ENCODE peak calls at places on chromosomes 12 and 14, in nine cellular contexts. R, I, G, L, H, Z, A, K and D are unnamed samples.

GRCh38 chr12:95073698-95074520 is 491 bp upstream of the NR2C1 start:
- DNase-seq in R (no peak), I (no peak), G (no peak), L (no peak), H (no peak), Z (no peak), A (no peak), K (no peak), D (no peak)

GRCh38 chr14:93114713-93115068 is 1.0 kb downstream of the ITPK1 start:
- DNase-seq in R (no peak), I (no peak), G (no peak), L (no peak), H (no peak), Z (no peak), A (no peak), K (no peak), D (no peak)

GRCh38 chr12:95674631-95675030 is 115.9 kb downstream of the NTN4 start:
- DNase-seq in R (no peak), I (no peak), G (peak), L (peak), H (no peak), Z (peak), A (peak), K (no peak), D (peak)

GRCh38 chr12:15527201-15527782 is 205.0 kb downstream of the PTPRO start:
- DNase-seq in R (peak), I (no peak), G (peak), L (peak), H (no peak), Z (peak), A (peak), K (no peak), D (peak)

GRCh38 chr14:90704362-90705051 is 111.7 kb downstream of the TTC7B start:
- DNase-seq in R (peak), I (no peak), G (no peak), L (no peak), H (no peak), Z (no peak), A (no peak), K (no peak), D (no peak)

GRCh38 chr14:23172572-23172971 is 10.9 kb downstream of the SLC7A8 start:
- DNase-seq in R (no peak), I (no peak), G (no peak), L (no peak), H (no peak), Z (no peak), A (no peak), K (no peak), D (no peak)

GRCh38 chr12:24921251-24922038 is 27.5 kb downstream of the BCAT1 start:
- DNase-seq in R (peak), I (no peak), G (peak), L (peak), H (no peak), Z (peak), A (no peak), K (no peak), D (no peak)

GRCh38 chr14:41785696-41786095 is 179.0 kb downstream of the LRFN5 start:
- DNase-seq in R (no peak), I (no peak), G (peak), L (no peak), H (no peak), Z (peak), A (peak), K (no peak), D (peak)

GRCh38 chr14:24395609-24396580 is 2.9 kb upstream of the NYNRIN start:
- DNase-seq in R (no peak), I (no peak), G (no peak), L (peak), H (no peak), Z (peak), A (no peak), K (no peak), D (no peak)

GRCh38 chr12:94806617-94807016 is 156.3 kb upstream of the TMCC3 start:
- DNase-seq in R (no peak), I (no peak), G (no peak), L (no peak), H (no peak), Z (no peak), A (no peak), K (no peak), D (no peak)

GRCh38 chr14:89303452-89304435 is 113.3 kb downstream of the FOXN3 start:
- DNase-seq in R (peak), I (no peak), G (peak), L (peak), H (peak), Z (peak), A (no peak), K (no peak), D (no peak)

GRCh38 chr14:75440733-75441474 is 13.1 kb downstream of the JDP2 start:
- DNase-seq in R (peak), I (no peak), G (peak), L (peak), H (peak), Z (peak), A (no peak), K (no peak), D (peak)

GRCh38 chr14:72154645-72155378 is 222.6 kb downstream of the RGS6 start:
- DNase-seq in R (no peak), I (no peak), G (no peak), L (no peak), H (no peak), Z (no peak), A (no peak), K (no peak), D (no peak)

GRCh38 chr14:37246427-37246829 is 48.7 kb downstream of the MIPOL1 start:
- DNase-seq in R (peak), I (no peak), G (peak), L (peak), H (no peak), Z (peak), A (no peak), K (no peak), D (peak)

GRCh38 chr12:132402831-132403416 is 73.5 kb upstream of the GALNT9 start:
- DNase-seq in R (no peak), I (no peak), G (no peak), L (no peak), H (no peak), Z (no peak), A (no peak), K (no peak), D (no peak)

GRCh38 chr12:95207407-95207806 is 9.9 kb downstream of the FGD6 start:
- DNase-seq in R (no peak), I (no peak), G (no peak), L (no peak), H (no peak), Z (no peak), A (no peak), K (no peak), D (no peak)

GRCh38 chr14:72818998-72819397 is 74.9 kb downstream of the DPF3 start:
- DNase-seq in R (no peak), I (no peak), G (no peak), L (no peak), H (no peak), Z (no peak), A (no peak), K (no peak), D (no peak)

GRCh38 chr12:49917788-49918173 is 14.1 kb upstream of the FAIM2 start:
- DNase-seq in R (no peak), I (no peak), G (no peak), L (no peak), H (no peak), Z (no peak), A (no peak), K (no peak), D (no peak)

GRCh38 chr14:76966535-76966934 is 62.0 kb downstream of the IRF2BPL start:
- DNase-seq in R (no peak), I (no peak), G (no peak), L (no peak), H (no peak), Z (no peak), A (no peak), K (no peak), D (no peak)

GRCh38 chr14:91114079-91115065 is 499 bp downstream of the DGLUCY start:
- DNase-seq in R (peak), I (peak), G (peak), L (peak), H (peak), Z (peak), A (peak), K (peak), D (no peak)

GRCh38 chr14:99870617-99871016 is 77.4 kb downstream of the EML1 start:
- DNase-seq in R (no peak), I (no peak), G (no peak), L (no peak), H (no peak), Z (no peak), A (no peak), K (no peak), D (no peak)

GRCh38 chr12:111715242-111715641 is 29.4 kb downstream of the ACAD10 start:
- DNase-seq in R (peak), I (no peak), G (no peak), L (no peak), H (no peak), Z (no peak), A (no peak), K (no peak), D (peak)

GRCh38 chr12:53623526-53623925 is 2.7 kb downstream of the ATF7 start:
- DNase-seq in R (peak), I (no peak), G (peak), L (peak), H (no peak), Z (peak), A (no peak), K (no peak), D (no peak)

GRCh38 chr12:98572010-98572409 is 21.5 kb upstream of the SLC25A3 start:
- DNase-seq in R (no peak), I (no peak), G (no peak), L (peak), H (no peak), Z (no peak), A (no peak), K (no peak), D (no peak)

GRCh38 chr14:101405171-101405883 is 156.0 kb upstream of the DIO3 start:
- DNase-seq in R (peak), I (no peak), G (peak), L (peak), H (peak), Z (peak), A (no peak), K (no peak), D (peak)

GRCh38 chr14:39974036-39974435 is 541.8 kb upstream of the FBXO33 start:
- DNase-seq in R (no peak), I (no peak), G (no peak), L (no peak), H (no peak), Z (no peak), A (no peak), K (no peak), D (no peak)

DNA sequence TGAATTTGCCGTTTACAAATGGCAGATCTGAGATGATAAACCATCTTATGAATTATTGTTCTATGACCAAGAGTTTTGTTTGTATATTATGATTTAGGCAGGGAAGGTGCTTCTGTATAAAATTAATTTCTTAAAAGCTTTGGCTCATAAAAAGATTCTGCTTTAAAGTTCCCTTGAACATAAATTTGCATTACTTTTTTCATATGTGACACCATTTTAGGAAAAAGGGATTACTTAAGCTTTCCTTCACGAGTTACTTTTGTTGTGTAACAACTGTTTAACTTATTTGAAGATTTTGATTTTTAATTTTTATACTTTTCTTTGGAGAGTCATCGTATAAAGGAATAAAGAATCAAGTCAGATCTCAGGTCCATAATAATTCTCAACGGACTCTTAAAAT is 3.3 kb downstream of the ETNK1 start:
- DNase-seq in R (no peak), I (no peak), G (no peak), L (no peak), H (no peak), Z (no peak), A (no peak), K (no peak), D (no peak)
- H3K4me3 ChIP-seq in R (no peak), I (peak), G (no peak), L (peak), H (no peak), Z (peak), A (no peak), K (no peak), D (no peak)

GRCh38 chr12:123983822-123984485 is 10.9 kb downstream of the ZNF664 start:
- DNase-seq in R (peak), I (peak), G (peak), L (peak), H (peak), Z (peak), A (peak), K (peak), D (peak)
- TF ChIP-seq CTCF in R (peak), I (peak), G (peak), L (peak), H (peak), Z (peak), A (peak), K (peak), D (peak)

GRCh38 chr12:78870539-78870938 is 6.0 kb downstream of the SYT1 start:
- DNase-seq in R (no peak), I (no peak), G (no peak), L (no peak), H (no peak), Z (no peak), A (no peak), K (no peak), D (no peak)

GRCh38 chr12:78866518-78866917 is 1.9 kb downstream of the SYT1 start:
- DNase-seq in R (no peak), I (no peak), G (no peak), L (peak), H (no peak), Z (no peak), A (no peak), K (no peak), D (no peak)

DNA sequence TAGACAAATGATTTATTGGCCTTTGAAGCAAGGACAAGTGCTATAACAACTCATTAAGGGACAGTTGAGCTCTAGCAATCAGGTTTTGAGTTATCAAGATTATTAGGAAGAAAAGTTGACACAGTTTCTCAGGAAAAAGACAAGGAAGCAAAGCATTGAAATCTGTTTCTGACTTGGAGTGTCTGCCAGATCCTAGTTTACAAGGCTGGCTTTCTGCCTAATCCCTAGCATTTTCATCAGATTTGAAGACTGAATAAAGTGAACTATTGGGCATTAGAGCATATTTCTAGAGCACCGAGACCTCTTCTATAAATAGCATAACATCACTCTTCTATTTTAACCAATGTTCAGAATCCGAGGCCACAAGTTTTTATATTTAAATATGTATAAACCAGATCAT is 7.0 kb downstream of the SYT1 start:
- DNase-seq in R (peak), I (no peak), G (no peak), L (peak), H (no peak), Z (no peak), A (no peak), K (no peak), D (peak)
- H3K4me3 ChIP-seq in R (no peak), I (no peak), G (no peak), L (no peak), H (no peak), Z (no peak), A (no peak), K (no peak), D (no peak)

DNA sequence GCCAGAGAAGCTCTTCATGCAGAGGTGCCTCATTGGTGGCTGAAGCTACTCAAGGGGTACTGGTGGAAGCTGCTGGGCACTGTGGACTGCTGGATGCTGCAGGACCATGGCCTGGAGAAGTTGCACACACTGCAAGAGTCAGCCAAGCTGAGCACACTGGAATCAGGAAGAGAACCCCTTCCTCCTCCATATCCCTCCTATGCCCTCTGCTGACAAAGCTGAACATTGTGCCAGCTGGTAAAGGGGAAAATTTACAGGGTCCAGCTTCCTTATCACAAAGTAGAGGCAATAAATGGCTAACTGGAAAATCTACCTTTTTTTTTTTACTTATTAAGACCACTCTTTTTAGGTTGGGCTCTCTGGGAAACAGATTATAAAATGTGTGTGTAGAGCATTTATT is 6.5 kb downstream of the CCDC175 start:
- DNase-seq in R (no peak), I (no peak), G (no peak), L (peak), H (no peak), Z (peak), A (no peak), K (no peak), D (no peak)
- TF ChIP-seq CTCF in R (peak), I (peak), G (no peak), L (peak), H (no peak), Z (no peak), A (peak), K (no peak), D (peak)

DNA sequence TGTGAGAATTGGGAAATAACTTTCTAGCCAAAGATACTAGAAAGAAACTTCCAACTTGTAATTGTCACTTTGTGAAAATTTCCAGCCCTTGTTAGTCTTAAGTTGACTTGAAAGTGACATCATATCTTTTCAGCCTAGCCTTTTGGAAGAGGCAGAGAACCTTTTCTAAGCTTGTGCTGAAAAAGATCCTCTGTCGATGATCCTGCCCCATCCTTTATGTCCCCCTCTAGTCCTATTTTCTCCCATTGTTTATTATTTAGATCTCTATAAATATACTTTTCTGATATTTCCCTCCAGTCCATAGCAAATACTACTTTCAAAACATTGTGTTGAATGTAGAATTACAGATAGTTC is 2.8 kb downstream of the CHST11 start:
- DNase-seq in R (no peak), I (no peak), G (no peak), L (no peak), H (no peak), Z (no peak), A (no peak), K (no peak), D (no peak)
- H3K4me3 ChIP-seq in R (no peak), I (peak), G (peak), L (peak), H (no peak), Z (no peak), A (no peak), K (peak), D (no peak)